ENCODE peak calls at places on chromosome X, in seven cellular contexts. D is cardiac muscle cell; R is substantia nigra; W is GM10248; T is M059J; Z is CD4-positive, alpha-beta memory T cell; Y is GM12865. M is an unnamed sample.

GRCh38 chrX:50081282-50081955 is 119.4 kb downstream of the AKAP4 start:
- DNase-seq in W (no peak), R (peak), T (peak), Y (peak), Z (no peak), D (peak), M (peak)

GRCh38 chrX:15512401-15512965 is 11.9 kb downstream of the BMX start:
- DNase-seq in T (peak), Y (no peak), Z (no peak), R (no peak), D (no peak), W (no peak), M (no peak)

GRCh38 chrX:86197815-86198214 is 49.6 kb downstream of the DACH2 start:
- DNase-seq in Z (no peak), D (no peak), Y (no peak), T (no peak), W (no peak), R (no peak), M (no peak)

GRCh38 chrX:18353931-18354368 is 538 bp downstream of the SCML2 start:
- DNase-seq in D (peak), R (no peak), Y (peak), T (peak), W (no peak), Z (peak), M (peak)

GRCh38 chrX:42290608-42291007 is 367.3 kb upstream of the CASK start:
- DNase-seq in D (no peak), T (peak), W (no peak), Z (peak), R (no peak), Y (peak), M (peak)

GRCh38 chrX:41779058-41779564 is 55.1 kb downstream of the GPR82 start:
- DNase-seq in Y (no peak), D (peak), T (peak), W (no peak), R (no peak), Z (no peak), M (no peak)

GRCh38 chrX:33204889-33205288 is 6.5 kb downstream of the DMD start:
- DNase-seq in T (no peak), R (no peak), Z (no peak), D (no peak), Y (no peak), W (no peak), M (no peak)

GRCh38 chrX:103585421-103586313 is at the start of gene TCEAL4:
- DNase-seq in Z (peak), R (peak), W (peak), T (peak), D (peak), Y (peak), M (no peak)

GRCh38 chrX:71871367-71871766 is 39.3 kb upstream of the NHSL2 start:
- DNase-seq in R (no peak), Y (no peak), W (no peak), D (no peak), T (peak), Z (no peak), M (no peak)

GRCh38 chrX:36867143-36867542 is 141.0 kb upstream of the FAM47C start:
- DNase-seq in D (peak), R (no peak), W (peak), Y (peak), Z (peak), T (peak), M (peak)

GRCh38 chrX:30576881-30577280 is 685 bp downstream of the TASL start:
- DNase-seq in Y (peak), T (no peak), R (no peak), Z (no peak), D (no peak), W (no peak), M (peak)

GRCh38 chrX:43940811-43941210 is 32.4 kb downstream of the NDP start:
- DNase-seq in D (no peak), R (no peak), Y (no peak), W (no peak), Z (no peak), T (peak), M (no peak)

GRCh38 chrX:40971736-40972135 is 113.5 kb upstream of the USP9X start:
- DNase-seq in T (peak), Z (no peak), D (no peak), R (no peak), Y (peak), W (no peak), M (no peak)

GRCh38 chrX:155313766-155314165 is 20.6 kb downstream of the CLIC2 start:
- DNase-seq in R (no peak), W (no peak), T (peak), D (no peak), Y (no peak), Z (no peak), M (peak)

GRCh38 chrX:47854474-47854873 is 17.8 kb downstream of the ZNF81 start:
- DNase-seq in Z (peak), W (no peak), Y (no peak), R (no peak), T (peak), D (peak), M (peak)

GRCh38 chrX:133921084-133921483 is 64.3 kb downstream of the GPC3 start:
- DNase-seq in R (no peak), Y (no peak), W (no peak), T (no peak), Z (no peak), D (no peak), M (no peak)

GRCh38 chrX:115402299-115402698 is 112.8 kb downstream of the LUZP4 start:
- DNase-seq in Z (no peak), D (no peak), T (no peak), Y (no peak), R (no peak), W (no peak), M (no peak)

GRCh38 chrX:9656277-9656676 is 109.4 kb downstream of the GPR143 start:
- DNase-seq in R (peak), Z (no peak), W (no peak), T (no peak), Y (peak), D (no peak), M (no peak)

GRCh38 chrX:1932231-1932630 is 317.4 kb downstream of the ASMT start:
- DNase-seq in Z (no peak), W (no peak), T (peak), D (peak), Y (no peak), R (no peak), M (no peak)

GRCh38 chrX:68431836-68432235 is 1.5 kb downstream of the OPHN1 start:
- DNase-seq in R (no peak), D (no peak), T (no peak), Y (no peak), Z (no peak), W (no peak), M (no peak)

GRCh38 chrX:46257451-46257879 is 287.8 kb downstream of the ZNF674 start:
- DNase-seq in Y (no peak), T (peak), D (no peak), W (no peak), Z (peak), R (no peak), M (no peak)

GRCh38 chrX:65697915-65698796 is 30.7 kb downstream of the MSN start:
- DNase-seq in W (peak), R (peak), Y (peak), T (peak), Z (peak), D (no peak), M (peak)